ENCODE peak calls at places on chromosomes 5 and 9, in ten cellular contexts. R is heart right ventricle, Y is aorta, N is psoas muscle, W is mesendoderm, F is cardiac muscle cell, Z is H1, I is iPS DF 6.9, B is right atrium auricular region, C is HCT116. Q is an unnamed sample.

GRCh38 chr5:69007726-69008368 is 86.0 kb upstream of the SLC30A5 start:
- DNase-seq in R (peak; percentile 58), Y (peak; percentile 50), N (peak; percentile 56), W (peak; percentile 84), F (peak; percentile 64), Z (peak; percentile 95), I (peak; percentile 52), B (peak; percentile 60), C (peak; percentile 69), Q (peak; percentile 75)

GRCh38 chr9:70601000-70601929 is 186.8 kb upstream of the KLF9 start:
- DNase-seq in R (peak; percentile 97), Y (peak; percentile 93), N (peak; percentile 98), W (no peak), F (peak; percentile 100), Z (no peak), I (no peak), B (peak; percentile 99), C (no peak), Q (peak; percentile 79)

GRCh38 chr9:34646211-34647083 is at the start of gene GALT:
- DNase-seq in R (peak; percentile 98), Y (peak; percentile 96), N (peak; percentile 97), W (peak; percentile 94), F (peak; percentile 88), Z (peak; percentile 96), I (peak; percentile 50), B (peak; percentile 96), C (peak; percentile 65), Q (peak; percentile 91)

GRCh38 chr5:132094393-132095076 is 20.9 kb downstream of the CSF2 start:
- DNase-seq in R (no peak), Y (no peak), N (peak; percentile 32), W (no peak), F (peak; percentile 78), Z (no peak), I (no peak), B (peak; percentile 49), C (no peak), Q (no peak)

GRCh38 chr5:142007237-142007544 is 5.6 kb downstream of the GNPDA1 start:
- DNase-seq in R (no peak), Y (no peak), N (no peak), W (no peak), F (no peak), Z (no peak), I (no peak), B (no peak), C (no peak), Q (no peak)

GRCh38 chr5:179235416-179236400 is 109.6 kb downstream of the ADAMTS2 start:
- DNase-seq in R (no peak), Y (no peak), N (no peak), W (no peak), F (no peak), Z (no peak), I (no peak), B (peak; percentile 34), C (no peak), Q (peak; percentile 23)

GRCh38 chr5:55027589-55027988 is 3.5 kb downstream of the GZMK start:
- DNase-seq in R (no peak), Y (no peak), N (no peak), W (no peak), F (no peak), Z (no peak), I (no peak), B (no peak), C (no peak), Q (no peak)

GRCh38 chr5:26881901-26882300 is 156.5 kb downstream of the CDH9 start:
- DNase-seq in R (no peak), Y (no peak), N (no peak), W (no peak), F (no peak), Z (no peak), I (no peak), B (no peak), C (no peak), Q (no peak)

GRCh38 chr5:7856855-7857254 is 5.9 kb upstream of the CFAP90 start:
- DNase-seq in R (no peak), Y (no peak), N (no peak), W (peak; percentile 77), F (peak; percentile 75), Z (peak; percentile 56), I (peak; percentile 29), B (no peak), C (peak; percentile 15), Q (peak; percentile 43)

GRCh38 chr5:95564450-95564849 is 9.5 kb downstream of the ARSK start:
- DNase-seq in R (no peak), Y (no peak), N (no peak), W (no peak), F (no peak), Z (no peak), I (no peak), B (no peak), C (no peak), Q (no peak)

DNA sequence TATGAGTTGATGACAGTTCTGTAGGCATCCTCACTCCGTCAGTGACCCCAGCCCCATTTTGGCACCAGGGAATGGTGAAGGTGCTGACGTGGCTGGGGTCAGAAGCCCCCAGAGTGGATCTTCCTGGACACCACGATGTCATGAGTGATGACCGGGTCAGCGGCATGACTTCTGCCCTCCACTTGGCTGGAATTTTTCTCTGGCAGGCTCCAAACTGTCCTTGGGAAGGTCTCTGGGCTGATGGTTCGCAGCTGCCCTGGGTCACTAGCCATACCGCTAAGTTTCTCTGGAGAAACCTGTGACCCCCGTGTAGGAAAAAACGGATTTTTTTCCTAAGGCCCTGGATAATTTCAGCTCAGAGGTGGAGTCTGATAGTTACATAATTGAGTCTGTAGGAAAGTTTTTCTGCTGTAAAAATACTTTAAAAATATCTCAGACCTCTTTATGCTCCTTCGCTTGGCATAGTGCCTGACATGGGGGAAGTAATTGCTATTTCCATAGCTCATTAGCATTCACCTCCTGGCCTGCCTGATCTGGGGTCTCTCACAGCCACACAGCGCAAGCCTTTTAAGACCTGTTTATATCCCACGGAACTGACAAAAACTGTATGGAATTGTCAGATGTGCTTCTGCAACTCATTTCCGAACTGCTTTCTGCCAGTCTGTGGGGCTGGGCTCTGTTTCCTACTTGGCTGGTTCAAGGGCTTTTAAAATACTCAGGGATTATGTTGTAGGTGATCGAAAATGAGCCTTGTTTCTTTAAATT is 69.2 kb downstream of the ANGPTL2 start:
- DNase-seq in R (peak; percentile 17), Y (no peak), N (no peak), W (no peak), F (no peak), Z (peak; percentile 19), I (no peak), B (peak; percentile 54), C (no peak), Q (no peak)
- H3K27ac ChIP-seq in R (peak overlapping the region; percentile 69), Y (peak overlapping the region; percentile 32), N (peak overlapping the region; percentile 59), W (no peak overlapping the region), F (peak overlapping the region; percentile 9), Z (no peak overlapping the region), I (no peak overlapping the region), B (peak overlapping the region; percentile 51), C (no peak overlapping the region), Q (no peak overlapping the region)

DNA sequence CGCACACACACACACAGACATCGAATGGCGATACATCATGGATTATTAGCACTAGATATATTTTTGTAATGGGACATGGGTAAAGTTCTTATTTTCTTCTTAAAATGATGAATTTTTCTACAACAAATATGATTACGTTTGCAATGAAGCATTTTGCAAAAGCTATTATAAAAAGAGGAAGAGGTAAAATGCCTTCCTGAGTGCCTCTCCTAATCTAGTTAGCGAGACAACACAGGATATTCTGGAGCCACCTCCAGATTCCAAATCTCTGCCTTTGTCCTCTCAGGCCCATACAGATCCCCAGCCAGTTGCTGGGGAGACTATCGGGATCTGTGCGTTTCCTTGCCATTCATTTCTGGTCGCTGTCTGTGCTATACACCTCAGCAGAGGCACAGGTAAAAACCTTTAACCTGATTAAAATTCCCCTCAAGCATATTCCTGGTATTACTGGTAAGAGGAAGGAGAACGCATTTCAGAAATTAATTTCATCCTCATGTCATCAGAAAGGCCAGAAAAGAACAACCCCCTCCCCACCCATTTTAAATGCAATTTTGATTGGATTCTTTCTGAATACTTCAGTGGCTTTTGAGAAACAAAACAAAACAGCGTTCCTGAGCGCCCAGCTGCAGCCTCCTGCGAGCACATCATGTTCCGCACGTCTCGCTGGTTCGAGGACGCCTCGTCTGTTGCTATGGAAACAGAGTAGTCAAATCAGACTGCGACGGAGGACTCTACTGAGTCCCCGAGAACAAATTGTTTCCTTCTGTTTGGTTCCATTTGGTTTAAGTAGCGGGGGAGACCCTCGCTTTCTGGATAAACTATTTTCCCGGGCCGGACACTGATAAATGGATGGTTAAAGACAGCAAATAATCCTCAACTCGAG is 69.3 kb downstream of the SLC28A3 start:
- DNase-seq in R (peak; percentile 22), Y (peak; percentile 70), N (peak; percentile 35), W (peak; percentile 86), F (peak; percentile 82), Z (peak; percentile 63), I (no peak), B (peak; percentile 71), C (no peak), Q (peak; percentile 40)
- H3K27ac ChIP-seq in R (no peak overlapping the region), Y (no peak overlapping the region), N (no peak overlapping the region), W (no peak overlapping the region), F (no peak overlapping the region), Z (no peak overlapping the region), I (no peak overlapping the region), B (no peak overlapping the region), C (no peak overlapping the region), Q (peak overlapping the region; percentile 79)

GRCh38 chr5:9544056-9544455 is 1.8 kb downstream of the SEMA5A start:
- DNase-seq in R (no peak), Y (no peak), N (no peak), W (no peak), F (no peak), Z (no peak), I (no peak), B (no peak), C (no peak), Q (no peak)
- H3K27ac ChIP-seq in R (peak overlapping the region; percentile 73), Y (peak overlapping the region; percentile 7), N (no peak overlapping the region), W (no peak overlapping the region), F (no peak overlapping the region), Z (no peak overlapping the region), I (no peak overlapping the region), B (peak overlapping the region; percentile 86), C (no peak overlapping the region), Q (peak overlapping the region; percentile 92)

GRCh38 chr5:151093476-151093889 is 12.6 kb upstream of the TNIP1 start:
- DNase-seq in R (no peak), Y (no peak), N (no peak), W (peak; percentile 83), F (peak; percentile 95), Z (no peak), I (no peak), B (peak; percentile 79), C (no peak), Q (no peak)
- H3K27ac ChIP-seq in R (peak overlapping the region; percentile 89), Y (no peak overlapping the region), N (peak overlapping the region; percentile 76), W (no peak overlapping the region), F (peak overlapping the region; percentile 84), Z (no peak overlapping the region), I (no peak overlapping the region), B (peak overlapping the region; percentile 53), C (no peak overlapping the region), Q (no peak overlapping the region)

GRCh38 chr5:163459888-163460561 is at the start of gene NUDCD2:
- DNase-seq in R (peak; percentile 98), Y (peak; percentile 98), N (peak; percentile 96), W (peak; percentile 100), F (peak; percentile 99), Z (peak; percentile 97), I (peak; percentile 94), B (peak; percentile 98), C (peak; percentile 97), Q (peak; percentile 98)
- H3K27ac ChIP-seq in R (peak within 1 kb of the TSS; percentile 95), Y (peak within 1 kb of the TSS; percentile 97), N (peak within 1 kb of the TSS; percentile 95), W (peak within 1 kb of the TSS; percentile 97), F (peak within 1 kb of the TSS; percentile 98), Z (peak within 1 kb of the TSS; percentile 99), I (no peak within 1 kb of the TSS), B (peak within 1 kb of the TSS; percentile 96), C (peak within 1 kb of the TSS; percentile 87), Q (peak within 1 kb of the TSS; percentile 99)

GRCh38 chr5:173625686-173626500 is 9.4 kb upstream of the BOD1 start:
- DNase-seq in R (no peak), Y (no peak), N (no peak), W (no peak), F (no peak), Z (no peak), I (no peak), B (no peak), C (no peak), Q (no peak)
- H3K27ac ChIP-seq in R (no peak overlapping the region), Y (no peak overlapping the region), N (peak overlapping the region; percentile 19), W (no peak overlapping the region), F (no peak overlapping the region), Z (no peak overlapping the region), I (no peak overlapping the region), B (no peak overlapping the region), C (no peak overlapping the region), Q (peak overlapping the region; percentile 89)

Q was measured in dorsolateral prefrontal cortex.